ENCODE peak calls at places on chromosome 3, in four cellular contexts. One of them, this sample, is unnamed.
A peak's percentile ranks its signal among the peaks of the same experiment; 100 is the strongest.

GRCh38 chr3:107450254-107450653 is 72.5 kb upstream of the BBX start:
- DNase-seq in hepatocyte: no peak
- DNase-seq in Panc1: no peak
- DNase-seq in endothelial cell of umbilical vein: no peak
- DNase-seq in this sample: no peak

GRCh38 chr3:9147215-9147895 is 102.1 kb downstream of the SRGAP3 start:
- DNase-seq in hepatocyte: no peak
- DNase-seq in Panc1: no peak
- DNase-seq in endothelial cell of umbilical vein: peak; percentile 26
- DNase-seq in this sample: no peak

GRCh38 chr3:15796771-15797599 is 794 bp downstream of the ANKRD28 start:
- DNase-seq in hepatocyte: peak; percentile 20
- DNase-seq in Panc1: peak; percentile 48
- DNase-seq in endothelial cell of umbilical vein: peak; percentile 82
- DNase-seq in this sample: peak; percentile 34

GRCh38 chr3:89262561-89262960 is 155.1 kb downstream of the EPHA3 start:
- DNase-seq in hepatocyte: no peak
- DNase-seq in Panc1: no peak
- DNase-seq in endothelial cell of umbilical vein: no peak
- DNase-seq in this sample: no peak

GRCh38 chr3:155948476-155948875 is 78.0 kb downstream of the GMPS start:
- DNase-seq in hepatocyte: no peak
- DNase-seq in Panc1: no peak
- DNase-seq in endothelial cell of umbilical vein: no peak
- DNase-seq in this sample: no peak

GRCh38 chr3:168251371-168251770 is 155.6 kb upstream of the GOLIM4 start:
- DNase-seq in hepatocyte: no peak
- DNase-seq in Panc1: no peak
- DNase-seq in endothelial cell of umbilical vein: no peak
- DNase-seq in this sample: no peak

GRCh38 chr3:17340693-17341092 is 401.7 kb downstream of the TBC1D5 start:
- DNase-seq in hepatocyte: no peak
- DNase-seq in Panc1: no peak
- DNase-seq in endothelial cell of umbilical vein: no peak
- DNase-seq in this sample: no peak

GRCh38 chr3:139020868-139021234 is at the start of gene PRR23B:
- DNase-seq in hepatocyte: no peak
- DNase-seq in Panc1: no peak
- DNase-seq in endothelial cell of umbilical vein: no peak
- DNase-seq in this sample: no peak

GRCh38 chr3:150235799-150236198 is 172.3 kb upstream of the TSC22D2 start:
- DNase-seq in hepatocyte: no peak
- DNase-seq in Panc1: no peak
- DNase-seq in endothelial cell of umbilical vein: no peak
- DNase-seq in this sample: peak; percentile 71

GRCh38 chr3:34008191-34008590 is 209.8 kb downstream of the PDCD6IP start:
- DNase-seq in hepatocyte: no peak
- DNase-seq in Panc1: no peak
- DNase-seq in endothelial cell of umbilical vein: no peak
- DNase-seq in this sample: no peak

GRCh38 chr3:184687363-184688049 is 24.4 kb downstream of the MAGEF1 start:
- DNase-seq in hepatocyte: no peak
- DNase-seq in Panc1: no peak
- DNase-seq in endothelial cell of umbilical vein: no peak
- DNase-seq in this sample: no peak

GRCh38 chr3:171160326-171160725 is 133.8 kb upstream of the SLC2A2 start:
- DNase-seq in hepatocyte: no peak
- DNase-seq in Panc1: no peak
- DNase-seq in endothelial cell of umbilical vein: no peak
- DNase-seq in this sample: no peak

DNA sequence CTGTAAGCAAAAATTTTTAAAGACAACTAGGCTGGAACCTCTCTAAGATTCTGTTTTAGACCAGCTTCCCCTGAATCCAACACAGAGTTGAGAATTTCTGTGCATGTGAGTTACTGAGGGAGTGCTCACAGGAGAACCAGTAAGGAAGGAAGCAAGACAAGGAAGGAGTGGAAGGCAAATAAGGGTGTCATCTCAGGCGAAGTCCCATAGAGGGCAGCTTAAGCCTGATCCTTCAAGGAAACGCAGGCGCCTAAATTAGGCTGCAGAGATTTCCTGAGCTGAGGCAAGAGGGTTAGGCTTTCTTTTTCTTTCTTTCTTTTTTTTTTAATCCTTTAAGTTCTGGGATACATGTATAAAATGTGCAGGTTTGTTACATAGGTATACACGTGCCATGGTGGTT is 36.2 kb upstream of the COL6A6 start:
- DNase-seq in hepatocyte: peak; percentile 71
- DNase-seq in Panc1: no peak
- DNase-seq in endothelial cell of umbilical vein: no peak
- DNase-seq in this sample: peak; percentile 1
- TF ChIP-seq CTCF in hepatocyte: peak; percentile 54
- TF ChIP-seq CTCF in Panc1: peak; percentile 67
- TF ChIP-seq CTCF in endothelial cell of umbilical vein: no peak
- TF ChIP-seq CTCF in this sample: peak; percentile 50

GRCh38 chr3:5663604-5664003 is 476.1 kb downstream of the EDEM1 start:
- DNase-seq in hepatocyte: no peak
- DNase-seq in Panc1: no peak
- DNase-seq in endothelial cell of umbilical vein: no peak
- DNase-seq in this sample: no peak

DNA sequence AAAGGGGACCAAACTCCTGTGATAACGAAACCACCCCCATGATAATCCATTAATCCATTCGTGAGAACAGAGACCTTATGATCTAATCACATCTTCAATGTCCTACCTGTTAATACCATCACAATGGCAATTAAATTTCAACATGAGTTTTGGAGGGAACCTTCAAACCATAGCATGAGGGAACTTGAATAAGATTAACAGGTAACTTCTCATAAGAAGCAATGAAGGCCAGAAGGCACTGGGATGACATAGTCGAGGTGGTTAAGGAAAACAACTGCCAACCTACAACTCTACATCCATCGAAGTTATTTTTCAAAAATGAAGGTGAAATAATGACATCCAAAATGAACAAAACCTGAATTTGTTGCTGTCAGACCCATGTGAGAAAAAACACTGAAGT is 478.9 kb downstream of the EDEM1 start:
- DNase-seq in hepatocyte: no peak
- DNase-seq in Panc1: no peak
- DNase-seq in endothelial cell of umbilical vein: no peak
- DNase-seq in this sample: no peak
- H3K9me3 ChIP-seq in hepatocyte: no peaks in the 10 kb centered on the region
- H3K9me3 ChIP-seq in Panc1: no peaks in the 10 kb centered on the region
- H3K9me3 ChIP-seq in endothelial cell of umbilical vein: peaks cover 6% of the 10 kb centered on the region
- H3K9me3 ChIP-seq in this sample: peaks cover 14% of the 10 kb centered on the region

DNA sequence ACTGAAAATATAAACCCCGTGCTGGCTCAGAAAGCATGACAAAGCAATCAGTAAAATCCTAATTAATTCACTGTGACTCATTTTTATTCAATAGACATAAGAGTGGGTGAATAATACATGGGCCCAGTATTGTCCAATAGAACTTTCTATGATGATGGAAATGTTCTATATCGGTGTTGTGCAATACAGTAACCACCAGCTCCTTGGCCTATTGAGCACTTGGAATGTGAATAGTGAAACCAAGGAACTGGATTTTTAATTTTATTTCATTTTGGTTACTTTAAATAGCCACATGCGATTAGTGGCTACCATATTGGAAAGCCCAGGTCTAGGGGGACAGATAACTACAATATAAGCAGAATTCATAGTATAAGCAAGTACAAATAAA is 69.8 kb upstream of the PPP2R3A start:
- DNase-seq in hepatocyte: no peak
- DNase-seq in Panc1: no peak
- DNase-seq in endothelial cell of umbilical vein: no peak
- DNase-seq in this sample: no peak
- H3K27ac ChIP-seq in hepatocyte: no peak overlapping the region
- H3K27ac ChIP-seq in Panc1: no peak overlapping the region
- H3K27ac ChIP-seq in endothelial cell of umbilical vein: no peak overlapping the region
- H3K27ac ChIP-seq in this sample: no peak overlapping the region

GRCh38 chr3:121552797-121553196 is 7.0 kb upstream of the POLQ start:
- DNase-seq in hepatocyte: no peak
- DNase-seq in Panc1: no peak
- DNase-seq in endothelial cell of umbilical vein: no peak
- DNase-seq in this sample: no peak

GRCh38 chr3:121562148-121562547 is 5.6 kb upstream of the ARGFX start:
- DNase-seq in hepatocyte: no peak
- DNase-seq in Panc1: no peak
- DNase-seq in endothelial cell of umbilical vein: no peak
- DNase-seq in this sample: no peak

GRCh38 chr3:121552379-121552778 is 6.6 kb upstream of the POLQ start:
- DNase-seq in hepatocyte: no peak
- DNase-seq in Panc1: no peak
- DNase-seq in endothelial cell of umbilical vein: no peak
- DNase-seq in this sample: no peak

GRCh38 chr3:121557426-121557934 is 10.3 kb upstream of the ARGFX start:
- DNase-seq in hepatocyte: no peak
- DNase-seq in Panc1: no peak
- DNase-seq in endothelial cell of umbilical vein: no peak
- DNase-seq in this sample: no peak
- TF ChIP-seq CTCF in hepatocyte: no peak
- TF ChIP-seq CTCF in Panc1: no peak
- TF ChIP-seq CTCF in endothelial cell of umbilical vein: no peak
- TF ChIP-seq CTCF in this sample: no peak

GRCh38 chr3:137769321-137770065 is 5.4 kb downstream of the SOX14 start:
- DNase-seq in hepatocyte: no peak
- DNase-seq in Panc1: no peak
- DNase-seq in endothelial cell of umbilical vein: no peak
- DNase-seq in this sample: no peak
- H3K9me3 ChIP-seq in hepatocyte: no peaks in the 10 kb centered on the region
- H3K9me3 ChIP-seq in Panc1: no peaks in the 10 kb centered on the region
- H3K9me3 ChIP-seq in endothelial cell of umbilical vein: no peaks in the 10 kb centered on the region
- H3K9me3 ChIP-seq in this sample: peaks cover 15% of the 10 kb centered on the region

DNA sequence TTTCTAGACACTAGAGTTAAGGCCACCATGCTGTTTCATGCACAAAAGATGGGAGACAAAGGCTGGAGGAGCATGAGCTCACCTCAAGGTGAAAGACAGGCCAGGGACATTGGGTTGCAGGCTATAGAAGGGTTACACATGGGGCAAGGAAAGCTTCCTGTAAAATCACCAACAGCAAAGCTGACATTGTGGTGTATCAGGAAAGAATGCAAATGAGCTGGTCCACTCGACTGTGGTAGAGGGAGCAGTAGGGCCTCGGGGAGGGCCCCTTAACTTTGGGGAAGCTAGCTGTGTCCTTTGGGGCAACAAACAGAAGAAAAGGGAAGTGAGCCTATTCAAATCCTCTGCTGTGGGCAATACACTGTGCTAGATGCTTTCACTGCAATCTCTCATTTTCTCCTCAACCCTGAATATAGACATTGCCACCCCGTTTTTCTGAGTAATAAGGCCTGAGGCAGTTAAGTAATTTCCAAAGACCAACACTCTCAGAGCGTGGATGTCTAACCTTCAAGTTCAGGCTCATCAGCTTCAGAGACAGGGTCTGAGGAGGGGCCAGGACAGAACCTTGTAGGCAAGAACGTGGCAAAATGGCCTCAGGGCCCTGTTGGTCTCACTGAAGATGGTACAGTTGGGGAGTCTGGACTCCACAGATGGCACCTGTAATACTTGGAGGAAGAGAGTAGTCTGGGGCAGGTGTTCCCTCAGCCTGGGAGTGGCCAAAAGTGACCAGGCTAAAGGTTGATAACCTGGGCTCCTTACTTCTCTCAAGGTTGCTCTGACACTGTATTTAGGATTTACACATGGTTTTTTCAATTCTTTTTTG is 24.1 kb downstream of the CX3CR1 start:
- DNase-seq in hepatocyte: no peak
- DNase-seq in Panc1: no peak
- DNase-seq in endothelial cell of umbilical vein: no peak
- DNase-seq in this sample: no peak
- H3K27ac ChIP-seq in hepatocyte: no peak overlapping the region
- H3K27ac ChIP-seq in Panc1: no peak overlapping the region
- H3K27ac ChIP-seq in endothelial cell of umbilical vein: no peak overlapping the region
- H3K27ac ChIP-seq in this sample: no peak overlapping the region

GRCh38 chr3:134216851-134217250 is 33.8 kb downstream of the RYK start:
- DNase-seq in hepatocyte: no peak
- DNase-seq in Panc1: no peak
- DNase-seq in endothelial cell of umbilical vein: no peak
- DNase-seq in this sample: no peak

GRCh38 chr3:134216206-134216764 is 34.4 kb downstream of the RYK start:
- DNase-seq in hepatocyte: no peak
- DNase-seq in Panc1: no peak
- DNase-seq in endothelial cell of umbilical vein: no peak
- DNase-seq in this sample: no peak

GRCh38 chr3:134212898-134213665 is 37.6 kb downstream of the RYK start:
- DNase-seq in hepatocyte: peak; percentile 84
- DNase-seq in Panc1: peak; percentile 60
- DNase-seq in endothelial cell of umbilical vein: peak; percentile 81
- DNase-seq in this sample: no peak

GRCh38 chr3:134214239-134214638 is 36.4 kb downstream of the RYK start:
- DNase-seq in hepatocyte: no peak
- DNase-seq in Panc1: no peak
- DNase-seq in endothelial cell of umbilical vein: no peak
- DNase-seq in this sample: no peak

GRCh38 chr3:134211797-134212196 is 38.9 kb downstream of the RYK start:
- DNase-seq in hepatocyte: peak; percentile 69
- DNase-seq in Panc1: no peak
- DNase-seq in endothelial cell of umbilical vein: peak; percentile 75
- DNase-seq in this sample: no peak
- TF ChIP-seq CTCF in hepatocyte: peak; percentile 68
- TF ChIP-seq CTCF in Panc1: peak; percentile 81
- TF ChIP-seq CTCF in endothelial cell of umbilical vein: peak; percentile 79
- TF ChIP-seq CTCF in this sample: peak; percentile 87

GRCh38 chr3:6655275-6655674 is 205.6 kb upstream of the GRM7 start:
- DNase-seq in hepatocyte: no peak
- DNase-seq in Panc1: no peak
- DNase-seq in endothelial cell of umbilical vein: no peak
- DNase-seq in this sample: no peak
- H3K9me3 ChIP-seq in hepatocyte: no peaks in the 10 kb centered on the region
- H3K9me3 ChIP-seq in Panc1: no peaks in the 10 kb centered on the region
- H3K9me3 ChIP-seq in endothelial cell of umbilical vein: no peaks in the 10 kb centered on the region
- H3K9me3 ChIP-seq in this sample: peaks cover 16% of the 10 kb centered on the region

This sample was measured in AG04450.